ENCODE peak calls at places on chromosome 19, in eight cellular contexts. G is neural progenitor cell; U is naive thymus-derived CD8-positive, alpha-beta T cell; T is iris pigment epithelial cell; H is RKO; I is tibial nerve; N is upper lobe of right lung; B is fibroblast of mammary gland. D is an unnamed sample.

GRCh38 chr19:3479819-3480215 is 508 bp downstream of the SMIM24 start:
- DNase-seq in T (no peak), G (no peak), I (no peak), U (no peak), N (no peak), H (no peak), B (no peak), D (peak)

GRCh38 chr19:29259867-29260281 is 46.9 kb upstream of the UQCRFS1 start:
- DNase-seq in T (no peak), B (no peak), G (no peak), H (no peak), I (no peak), N (no peak), U (no peak), D (no peak)

GRCh38 chr19:38263696-38264485 is 482 bp upstream of the SPINT2 start:
- DNase-seq in I (no peak), G (no peak), B (no peak), T (peak), H (peak), U (peak), N (peak), D (peak)

GRCh38 chr19:46886546-46887239 is 25.9 kb downstream of the ARHGAP35 start:
- DNase-seq in U (no peak), B (peak), N (no peak), G (no peak), T (no peak), I (no peak), H (no peak), D (no peak)

GRCh38 chr19:29524912-29525870 is 603 bp upstream of the VSTM2B start:
- DNase-seq in G (peak), N (peak), U (no peak), I (no peak), H (no peak), B (no peak), T (no peak), D (peak)

GRCh38 chr19:575527-576506 is 3.4 kb downstream of the BSG start:
- DNase-seq in I (no peak), H (peak), U (no peak), T (peak), B (peak), G (no peak), N (no peak), D (peak)

GRCh38 chr19:408441-409005 is 424 bp downstream of the C2CD4C start:
- DNase-seq in H (peak), N (peak), B (no peak), U (no peak), G (no peak), T (no peak), I (no peak), D (no peak)

GRCh38 chr19:42252365-42253244 is 2.3 kb downstream of the ERF start:
- DNase-seq in U (no peak), G (no peak), T (peak), I (no peak), N (peak), H (peak), B (peak), D (peak)

GRCh38 chr19:37304190-37304883 is 66.6 kb upstream of the ZNF527 start:
- DNase-seq in I (no peak), N (no peak), T (no peak), B (no peak), U (no peak), G (peak), H (no peak), D (no peak)

GRCh38 chr19:41431426-41432386 is 4.5 kb upstream of the B3GNT8 start:
- DNase-seq in I (no peak), H (no peak), T (peak), G (no peak), B (peak), U (no peak), N (no peak), D (peak)

GRCh38 chr19:10510301-10510802 is 6.9 kb downstream of the S1PR5 start:
- DNase-seq in U (peak), G (peak), N (no peak), I (no peak), H (no peak), T (peak), B (no peak), D (peak)

GRCh38 chr19:13981467-13981866 is 24.7 kb downstream of the RFX1 start:
- DNase-seq in N (no peak), T (no peak), B (no peak), G (no peak), H (no peak), U (no peak), I (no peak), D (no peak)